ENCODE peak calls at places on chromosome 6, in ten cellular contexts. C is ovary, A is tibial nerve, Y is transverse colon, X is SK-N-SH, J is suprapubic skin, F is H1, W is upper lobe of left lung, T is K562, V is stomach. I is an unnamed sample.

GRCh38 chr6:88763160-88763559 is 200.3 kb downstream of the RNGTT start:
- DNase-seq in C (no peak), A (no peak), Y (no peak), X (no peak), J (no peak), F (no peak), W (no peak), T (no peak), V (no peak), I (no peak)

GRCh38 chr6:118588626-118589025 is 40.5 kb downstream of the PLN start:
- DNase-seq in C (no peak), A (no peak), Y (no peak), X (no peak), J (no peak), F (no peak), W (no peak), T (no peak), V (no peak), I (no peak)

GRCh38 chr6:158043586-158044524 is 62.2 kb downstream of the SYNJ2 start:
- DNase-seq in C (no peak), A (no peak), Y (peak; percentile 64), X (no peak), J (no peak), F (no peak), W (no peak), T (no peak), V (peak; percentile 55), I (no peak)

GRCh38 chr6:134553941-134554340 is 236.0 kb upstream of the SGK1 start:
- DNase-seq in C (no peak), A (no peak), Y (no peak), X (no peak), J (no peak), F (no peak), W (no peak), T (no peak), V (no peak), I (no peak)

GRCh38 chr6:53959717-53960116 is 151.5 kb upstream of the MLIP start:
- DNase-seq in C (no peak), A (no peak), Y (no peak), X (no peak), J (no peak), F (no peak), W (no peak), T (no peak), V (no peak), I (no peak)

GRCh38 chr6:53727748-53728147 is 62.2 kb upstream of the KLHL31 start:
- DNase-seq in C (no peak), A (no peak), Y (no peak), X (no peak), J (no peak), F (no peak), W (no peak), T (no peak), V (no peak), I (no peak)

GRCh38 chr6:77604476-77604875 is 48.4 kb upstream of the MEI4 start:
- DNase-seq in C (no peak), A (no peak), Y (no peak), X (no peak), J (no peak), F (no peak), W (no peak), T (no peak), V (no peak), I (no peak)

GRCh38 chr6:25560851-25561250 is 91.2 kb upstream of the SCGN start:
- DNase-seq in C (no peak), A (no peak), Y (no peak), X (no peak), J (no peak), F (no peak), W (no peak), T (no peak), V (no peak), I (no peak)

GRCh38 chr6:71478834-71479541 is 190.4 kb downstream of the OGFRL1 start:
- DNase-seq in C (no peak), A (no peak), Y (no peak), X (no peak), J (no peak), F (no peak), W (no peak), T (no peak), V (no peak), I (no peak)

GRCh38 chr6:53986165-53986720 is 125.0 kb upstream of the MLIP start:
- DNase-seq in C (no peak), A (peak; percentile 68), Y (peak; percentile 53), X (peak; percentile 2), J (no peak), F (no peak), W (no peak), T (no peak), V (no peak), I (peak; percentile 39)

DNA sequence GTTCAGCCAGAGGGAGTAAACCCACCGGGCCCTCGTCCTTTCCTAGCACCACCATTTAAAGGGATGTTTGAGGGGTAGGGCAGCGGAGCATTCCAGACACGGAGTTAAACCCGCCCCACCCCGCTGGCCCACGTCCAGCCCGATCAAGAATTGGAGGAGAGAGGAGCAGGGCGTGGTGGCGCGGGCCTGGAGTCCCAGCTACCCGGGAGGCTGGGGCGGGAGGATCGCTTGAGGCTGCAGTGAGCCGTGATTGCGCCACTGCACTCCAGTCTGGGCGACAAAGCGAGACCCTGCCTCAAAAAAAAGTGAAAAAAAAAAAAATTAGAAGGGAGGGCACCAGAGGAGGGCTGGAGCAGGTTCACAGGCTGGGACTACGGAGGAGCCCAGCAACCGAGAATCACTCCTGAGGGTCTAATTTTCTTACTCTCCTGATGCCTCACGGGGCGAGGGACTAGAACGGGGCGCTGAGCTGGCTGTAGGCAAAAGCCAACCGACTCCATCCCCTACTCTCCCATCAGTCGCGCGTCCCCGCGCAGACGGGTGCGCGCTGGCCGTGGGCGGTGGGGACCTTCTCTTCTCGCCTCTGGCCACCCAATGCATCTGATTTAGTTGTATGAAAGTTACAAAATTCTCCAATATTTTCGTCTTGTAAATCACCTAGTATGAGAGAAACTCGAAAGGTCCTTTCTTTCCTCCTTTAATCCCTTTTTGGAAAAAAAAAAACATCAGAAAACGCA is 6.1 kb upstream of the HSPA1B start:
- DNase-seq in C (peak; percentile 73), A (no peak), Y (peak; percentile 95), X (peak; percentile 62), J (peak; percentile 91), F (peak; percentile 75), W (peak; percentile 80), T (peak; percentile 77), V (peak; percentile 84), I (peak; percentile 30)
- TF ChIP-seq EP300 in C (no peak), A (no peak), Y (no peak), X (no peak), J (no peak), F (no peak), W (no peak), T (no peak), V (no peak), I (no peak)

DNA sequence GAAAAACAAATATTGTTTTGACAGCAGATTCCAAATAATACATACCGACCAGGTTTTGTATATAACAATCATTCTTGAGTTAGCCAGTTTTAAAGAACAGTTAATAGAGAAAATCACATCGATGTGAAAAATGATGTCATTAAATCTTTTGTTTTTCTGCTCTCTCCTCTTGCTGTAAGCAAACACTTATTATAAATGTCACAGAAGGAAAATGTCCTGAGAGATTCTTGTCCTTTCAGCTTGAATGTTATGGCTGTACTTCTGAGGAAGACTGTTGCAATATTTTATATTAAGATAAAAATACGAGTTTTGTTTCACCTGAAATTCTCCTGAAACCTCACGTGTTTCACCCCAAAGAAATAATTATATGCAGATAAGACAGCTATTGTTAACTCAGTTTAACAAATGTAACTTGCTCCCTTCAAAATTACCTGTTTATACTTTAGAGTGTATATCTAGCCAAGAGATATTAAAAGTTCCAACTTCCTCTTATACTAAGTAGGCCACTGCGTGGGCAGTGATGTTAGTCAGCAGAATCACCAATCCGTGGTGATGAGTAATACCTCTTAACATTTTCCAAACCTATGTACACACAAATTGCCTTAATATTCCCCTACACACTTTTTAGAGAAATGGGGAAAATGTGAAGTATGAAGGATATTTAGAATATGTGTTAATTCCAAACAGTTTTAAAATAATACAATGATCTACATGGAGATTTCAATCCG is 1111.5 kb upstream of the CITED2 start:
- DNase-seq in C (peak; percentile 54), A (no peak), Y (no peak), X (no peak), J (no peak), F (no peak), W (peak; percentile 49), T (peak; percentile 26), V (peak; percentile 40), I (peak; percentile 23)
- TF ChIP-seq EP300 in C (no peak), A (no peak), Y (no peak), X (peak; percentile 22), J (no peak), F (no peak), W (no peak), T (peak; percentile 11), V (no peak), I (no peak)

DNA sequence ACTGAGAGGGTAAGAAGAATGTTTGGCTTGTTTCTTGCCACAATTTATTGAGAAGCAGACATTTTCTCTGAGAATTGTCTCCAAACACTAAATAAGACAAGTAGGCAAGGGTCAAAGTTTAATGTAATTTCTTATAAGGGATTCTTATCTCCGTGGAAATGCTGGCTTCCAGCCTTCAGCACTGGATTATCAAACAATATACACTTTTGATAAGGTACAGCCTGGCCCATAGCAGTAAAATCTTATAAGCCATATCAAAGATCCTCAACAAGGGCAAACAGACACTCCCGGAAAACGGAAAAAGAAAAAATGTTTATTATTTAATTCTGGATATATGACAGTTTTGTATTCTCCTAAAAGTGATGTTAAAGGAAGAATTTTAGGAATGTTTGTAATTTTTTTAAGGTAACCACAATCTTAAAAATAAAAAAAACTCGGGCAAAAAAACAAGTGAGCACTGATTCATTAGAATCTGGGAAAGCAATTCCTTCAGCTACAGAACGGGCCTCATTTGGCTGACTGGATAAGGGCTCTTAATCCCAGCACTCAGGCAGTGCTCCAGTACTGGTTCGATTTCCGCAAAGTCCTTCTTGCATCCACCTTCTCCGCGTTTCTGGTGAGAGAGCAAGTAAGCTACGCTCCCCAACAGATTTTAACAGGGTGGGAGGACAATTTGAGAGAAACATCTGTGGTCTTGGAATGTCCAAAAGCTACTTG is 18.4 kb upstream of the ZSCAN9 start:
- DNase-seq in C (no peak), A (no peak), Y (no peak), X (no peak), J (no peak), F (no peak), W (peak; percentile 39), T (no peak), V (no peak), I (no peak)
- TF ChIP-seq EP300 in C (no peak), A (no peak), Y (no peak), X (no peak), J (no peak), F (no peak), W (no peak), T (no peak), V (no peak), I (no peak)

GRCh38 chr6:125802943-125803377 is 12.2 kb downstream of the NCOA7 start:
- DNase-seq in C (no peak), A (no peak), Y (no peak), X (no peak), J (no peak), F (no peak), W (no peak), T (no peak), V (no peak), I (no peak)
- TF ChIP-seq EP300 in C (no peak), A (peak; percentile 50), Y (no peak), X (no peak), J (no peak), F (no peak), W (no peak), T (no peak), V (no peak), I (no peak)

GRCh38 chr6:168088161-168089106 is 9.4 kb upstream of the FRMD1 start:
- DNase-seq in C (peak; percentile 77), A (peak; percentile 15), Y (peak; percentile 70), X (no peak), J (no peak), F (no peak), W (no peak), T (no peak), V (peak; percentile 44), I (no peak)
- TF ChIP-seq EP300 in C (no peak), A (peak; percentile 69), Y (no peak), X (no peak), J (no peak), F (no peak), W (no peak), T (no peak), V (no peak), I (no peak)